ENCODE peak calls at places on chromosome 10, in six cellular contexts. R, A, X, Z, P and O are unnamed samples.

GRCh38 chr10:115918812-115919211 is 354.2 kb downstream of the GFRA1 start:
- DNase-seq in R (peak; percentile 41), A (peak; percentile 26), X (no peak), Z (peak; percentile 13), P (no peak), O (no peak)

GRCh38 chr10:22386396-22386928 is 41.2 kb downstream of the SPAG6 start:
- DNase-seq in R (no peak), A (no peak), X (no peak), Z (no peak), P (no peak), O (no peak)

GRCh38 chr10:14466256-14466655 is 135.5 kb upstream of the FRMD4A start:
- DNase-seq in R (no peak), A (no peak), X (no peak), Z (peak; percentile 52), P (no peak), O (no peak)

GRCh38 chr10:133088524-133089460 is 1.1 kb downstream of the ADGRA1 start:
- DNase-seq in R (no peak), A (no peak), X (no peak), Z (no peak), P (no peak), O (no peak)

GRCh38 chr10:57692255-57692980 is 575.3 kb downstream of the IPMK start:
- DNase-seq in R (peak; percentile 74), A (peak; percentile 87), X (no peak), Z (peak; percentile 89), P (no peak), O (peak; percentile 43)

GRCh38 chr10:119480667-119481066 is 61.9 kb downstream of the RGS10 start:
- DNase-seq in R (no peak), A (peak; percentile 13), X (no peak), Z (peak; percentile 59), P (no peak), O (no peak)

GRCh38 chr10:35821339-35821911 is 179.3 kb upstream of the FZD8 start:
- DNase-seq in R (no peak), A (peak; percentile 22), X (no peak), Z (no peak), P (no peak), O (no peak)

GRCh38 chr10:6033954-6034353 is 28.2 kb downstream of the IL2RA start:
- DNase-seq in R (no peak), A (no peak), X (no peak), Z (peak; percentile 17), P (no peak), O (peak; percentile 33)

GRCh38 chr10:5971886-5972285 is 5.5 kb downstream of the IL15RA start:
- DNase-seq in R (no peak), A (no peak), X (no peak), Z (no peak), P (no peak), O (no peak)